ENCODE peak calls at places on chromosomes 3 and 15, in six cellular contexts. One of them, this sample, is unnamed.

GRCh38 chr15:99371180-99372103 is 120.2 kb downstream of the LRRC28 start:
- DNase-seq in DND-41: no peak
- DNase-seq in sigmoid colon: no peak
- DNase-seq in endothelial cell of umbilical vein: peak
- DNase-seq in fibroblast of lung: peak
- DNase-seq in cardiac muscle cell: no peak
- DNase-seq in this sample: no peak

GRCh38 chr3:192273611-192274010 is 453.7 kb downstream of the FGF12 start:
- DNase-seq in endothelial cell of umbilical vein: no peak
- DNase-seq in DND-41: no peak
- DNase-seq in sigmoid colon: no peak
- DNase-seq in cardiac muscle cell: no peak
- DNase-seq in fibroblast of lung: no peak
- DNase-seq in this sample: no peak

GRCh38 chr15:35121611-35122359 is 36.7 kb upstream of the NANOGP8 start:
- DNase-seq in cardiac muscle cell: no peak
- DNase-seq in fibroblast of lung: no peak
- DNase-seq in endothelial cell of umbilical vein: no peak
- DNase-seq in sigmoid colon: peak
- DNase-seq in DND-41: no peak
- DNase-seq in this sample: no peak

GRCh38 chr3:23885210-23885609 is 31.6 kb downstream of the NKIRAS1 start:
- DNase-seq in sigmoid colon: no peak
- DNase-seq in fibroblast of lung: no peak
- DNase-seq in endothelial cell of umbilical vein: no peak
- DNase-seq in DND-41: no peak
- DNase-seq in cardiac muscle cell: no peak
- DNase-seq in this sample: no peak

GRCh38 chr3:145015243-145015642 is 1043.6 kb downstream of the DIPK2A start:
- DNase-seq in sigmoid colon: no peak
- DNase-seq in fibroblast of lung: peak
- DNase-seq in endothelial cell of umbilical vein: peak
- DNase-seq in cardiac muscle cell: no peak
- DNase-seq in DND-41: no peak
- DNase-seq in this sample: peak

GRCh38 chr3:180600473-180600872 is 1.5 kb upstream of the TTC14 start:
- DNase-seq in endothelial cell of umbilical vein: no peak
- DNase-seq in DND-41: no peak
- DNase-seq in fibroblast of lung: no peak
- DNase-seq in cardiac muscle cell: no peak
- DNase-seq in sigmoid colon: no peak
- DNase-seq in this sample: no peak

GRCh38 chr15:73225358-73226015 is 143.3 kb downstream of the HCN4 start:
- DNase-seq in fibroblast of lung: no peak
- DNase-seq in sigmoid colon: no peak
- DNase-seq in cardiac muscle cell: no peak
- DNase-seq in endothelial cell of umbilical vein: no peak
- DNase-seq in DND-41: no peak
- DNase-seq in this sample: no peak

GRCh38 chr15:81060470-81060869 is 59.7 kb downstream of the TLNRD1 start:
- DNase-seq in DND-41: no peak
- DNase-seq in sigmoid colon: no peak
- DNase-seq in fibroblast of lung: no peak
- DNase-seq in cardiac muscle cell: no peak
- DNase-seq in endothelial cell of umbilical vein: no peak
- DNase-seq in this sample: no peak

GRCh38 chr3:139448104-139448503 is 28.2 kb downstream of the RBP2 start:
- DNase-seq in fibroblast of lung: peak
- DNase-seq in sigmoid colon: no peak
- DNase-seq in DND-41: no peak
- DNase-seq in endothelial cell of umbilical vein: no peak
- DNase-seq in cardiac muscle cell: no peak
- DNase-seq in this sample: no peak

GRCh38 chr3:21273256-21273999 is 477.6 kb downstream of the ZNF385D start:
- DNase-seq in endothelial cell of umbilical vein: peak
- DNase-seq in DND-41: no peak
- DNase-seq in cardiac muscle cell: no peak
- DNase-seq in sigmoid colon: no peak
- DNase-seq in fibroblast of lung: peak
- DNase-seq in this sample: no peak

GRCh38 chr3:113606539-113607218 is 74.3 kb downstream of the SIDT1 start:
- DNase-seq in sigmoid colon: no peak
- DNase-seq in fibroblast of lung: no peak
- DNase-seq in DND-41: peak
- DNase-seq in cardiac muscle cell: no peak
- DNase-seq in endothelial cell of umbilical vein: no peak
- DNase-seq in this sample: no peak

GRCh38 chr3:54243262-54243931 is 121.0 kb downstream of the CACNA2D3 start:
- DNase-seq in cardiac muscle cell: no peak
- DNase-seq in DND-41: no peak
- DNase-seq in fibroblast of lung: no peak
- DNase-seq in sigmoid colon: no peak
- DNase-seq in endothelial cell of umbilical vein: no peak
- DNase-seq in this sample: no peak

GRCh38 chr3:141276398-141276797 is 44.8 kb downstream of the PXYLP1 start:
- DNase-seq in sigmoid colon: no peak
- DNase-seq in DND-41: no peak
- DNase-seq in cardiac muscle cell: no peak
- DNase-seq in fibroblast of lung: no peak
- DNase-seq in endothelial cell of umbilical vein: no peak
- DNase-seq in this sample: no peak

GRCh38 chr3:27089063-27089462 is 280.1 kb downstream of the NEK10 start:
- DNase-seq in fibroblast of lung: peak
- DNase-seq in endothelial cell of umbilical vein: no peak
- DNase-seq in sigmoid colon: no peak
- DNase-seq in cardiac muscle cell: no peak
- DNase-seq in DND-41: no peak
- DNase-seq in this sample: no peak

GRCh38 chr3:10945683-10946287 is 46.8 kb upstream of the SLC6A1 start:
- DNase-seq in sigmoid colon: peak
- DNase-seq in endothelial cell of umbilical vein: peak
- DNase-seq in cardiac muscle cell: peak
- DNase-seq in fibroblast of lung: peak
- DNase-seq in DND-41: peak
- DNase-seq in this sample: peak

GRCh38 chr3:61668317-61668864 is 107.0 kb downstream of the PTPRG start:
- DNase-seq in cardiac muscle cell: no peak
- DNase-seq in endothelial cell of umbilical vein: no peak
- DNase-seq in sigmoid colon: no peak
- DNase-seq in DND-41: peak
- DNase-seq in fibroblast of lung: no peak
- DNase-seq in this sample: no peak

GRCh38 chr3:79019137-79019923 is 748.5 kb downstream of the ROBO1 start:
- DNase-seq in endothelial cell of umbilical vein: peak
- DNase-seq in DND-41: no peak
- DNase-seq in sigmoid colon: peak
- DNase-seq in fibroblast of lung: peak
- DNase-seq in cardiac muscle cell: peak
- DNase-seq in this sample: peak

GRCh38 chr15:72994778-72995177 is 57.5 kb upstream of the NEO1 start:
- DNase-seq in DND-41: no peak
- DNase-seq in sigmoid colon: no peak
- DNase-seq in cardiac muscle cell: no peak
- DNase-seq in fibroblast of lung: no peak
- DNase-seq in endothelial cell of umbilical vein: no peak
- DNase-seq in this sample: no peak

GRCh38 chr3:24299236-24299635 is 195.4 kb downstream of the THRB start:
- DNase-seq in sigmoid colon: no peak
- DNase-seq in cardiac muscle cell: no peak
- DNase-seq in endothelial cell of umbilical vein: no peak
- DNase-seq in DND-41: no peak
- DNase-seq in fibroblast of lung: peak
- DNase-seq in this sample: no peak

GRCh38 chr3:17006143-17006839 is 121.5 kb downstream of the PLCL2 start:
- DNase-seq in fibroblast of lung: no peak
- DNase-seq in cardiac muscle cell: no peak
- DNase-seq in DND-41: no peak
- DNase-seq in endothelial cell of umbilical vein: no peak
- DNase-seq in sigmoid colon: no peak
- DNase-seq in this sample: no peak

DNA sequence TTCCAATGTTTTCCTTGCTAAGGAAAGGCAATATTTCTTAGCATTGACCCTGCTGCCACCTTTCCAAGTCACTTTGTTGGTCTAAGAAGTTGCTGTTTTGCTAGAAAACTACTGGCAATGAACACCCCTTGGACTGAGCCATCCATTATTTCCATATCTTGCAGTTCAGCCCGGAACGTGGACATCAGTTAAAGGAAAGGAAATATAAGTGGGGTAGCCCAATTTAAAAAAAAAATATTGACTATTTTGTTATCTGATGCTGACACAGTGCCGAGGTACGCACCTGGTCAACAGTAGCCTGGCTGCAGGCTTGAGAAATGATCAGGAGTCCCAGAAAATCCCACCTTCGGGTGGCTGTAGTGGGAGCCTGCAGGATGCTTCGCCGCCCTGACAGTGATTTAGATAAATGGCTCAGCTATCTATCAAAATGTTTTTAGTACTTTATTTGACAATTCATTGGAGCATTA is 1.4 kb downstream of the RARB start:
- DNase-seq in cardiac muscle cell: no peak
- DNase-seq in fibroblast of lung: no peak
- DNase-seq in endothelial cell of umbilical vein: peak
- DNase-seq in sigmoid colon: no peak
- DNase-seq in DND-41: no peak
- DNase-seq in this sample: no peak
- H3K4me3 ChIP-seq in cardiac muscle cell: peak
- H3K4me3 ChIP-seq in fibroblast of lung: peak
- H3K4me3 ChIP-seq in endothelial cell of umbilical vein: peak
- H3K4me3 ChIP-seq in sigmoid colon: peak
- H3K4me3 ChIP-seq in DND-41: no peak
- H3K4me3 ChIP-seq in this sample: no peak

GRCh38 chr3:176909044-176909443 is 288.2 kb downstream of the TBL1XR1 start:
- DNase-seq in DND-41: no peak
- DNase-seq in endothelial cell of umbilical vein: no peak
- DNase-seq in sigmoid colon: no peak
- DNase-seq in fibroblast of lung: no peak
- DNase-seq in cardiac muscle cell: no peak
- DNase-seq in this sample: no peak

GRCh38 chr3:176905331-176905730 is 292.0 kb downstream of the TBL1XR1 start:
- DNase-seq in fibroblast of lung: no peak
- DNase-seq in sigmoid colon: no peak
- DNase-seq in endothelial cell of umbilical vein: peak
- DNase-seq in cardiac muscle cell: no peak
- DNase-seq in DND-41: no peak
- DNase-seq in this sample: no peak

GRCh38 chr3:176906046-176906905 is 291.0 kb downstream of the TBL1XR1 start:
- DNase-seq in endothelial cell of umbilical vein: peak
- DNase-seq in cardiac muscle cell: peak
- DNase-seq in sigmoid colon: no peak
- DNase-seq in fibroblast of lung: peak
- DNase-seq in DND-41: no peak
- DNase-seq in this sample: peak
- H3K4me3 ChIP-seq in endothelial cell of umbilical vein: no peak
- H3K4me3 ChIP-seq in cardiac muscle cell: no peak
- H3K4me3 ChIP-seq in sigmoid colon: no peak
- H3K4me3 ChIP-seq in fibroblast of lung: no peak
- H3K4me3 ChIP-seq in DND-41: no peak
- H3K4me3 ChIP-seq in this sample: no peak

GRCh38 chr15:100968043-100968966 is 49.1 kb downstream of the LRRK1 start:
- DNase-seq in fibroblast of lung: peak
- DNase-seq in sigmoid colon: no peak
- DNase-seq in DND-41: no peak
- DNase-seq in cardiac muscle cell: no peak
- DNase-seq in endothelial cell of umbilical vein: no peak
- DNase-seq in this sample: no peak

GRCh38 chr15:100973351-100974034 is 54.3 kb downstream of the LRRK1 start:
- DNase-seq in cardiac muscle cell: peak
- DNase-seq in fibroblast of lung: peak
- DNase-seq in sigmoid colon: no peak
- DNase-seq in endothelial cell of umbilical vein: peak
- DNase-seq in DND-41: no peak
- DNase-seq in this sample: no peak

GRCh38 chr15:100966997-100967396 is 47.8 kb downstream of the LRRK1 start:
- DNase-seq in cardiac muscle cell: no peak
- DNase-seq in endothelial cell of umbilical vein: no peak
- DNase-seq in sigmoid colon: no peak
- DNase-seq in fibroblast of lung: no peak
- DNase-seq in DND-41: no peak
- DNase-seq in this sample: no peak

GRCh38 chr15:100975043-100975442 is 55.9 kb downstream of the LRRK1 start:
- DNase-seq in DND-41: no peak
- DNase-seq in cardiac muscle cell: no peak
- DNase-seq in fibroblast of lung: no peak
- DNase-seq in sigmoid colon: no peak
- DNase-seq in endothelial cell of umbilical vein: no peak
- DNase-seq in this sample: no peak

GRCh38 chr15:100972975-100973350 is 53.8 kb downstream of the LRRK1 start:
- DNase-seq in cardiac muscle cell: no peak
- DNase-seq in sigmoid colon: no peak
- DNase-seq in DND-41: no peak
- DNase-seq in endothelial cell of umbilical vein: no peak
- DNase-seq in fibroblast of lung: no peak
- DNase-seq in this sample: no peak
- H3K4me3 ChIP-seq in cardiac muscle cell: peak
- H3K4me3 ChIP-seq in sigmoid colon: peak
- H3K4me3 ChIP-seq in DND-41: no peak
- H3K4me3 ChIP-seq in endothelial cell of umbilical vein: peak
- H3K4me3 ChIP-seq in fibroblast of lung: no peak
- H3K4me3 ChIP-seq in this sample: peak

DNA sequence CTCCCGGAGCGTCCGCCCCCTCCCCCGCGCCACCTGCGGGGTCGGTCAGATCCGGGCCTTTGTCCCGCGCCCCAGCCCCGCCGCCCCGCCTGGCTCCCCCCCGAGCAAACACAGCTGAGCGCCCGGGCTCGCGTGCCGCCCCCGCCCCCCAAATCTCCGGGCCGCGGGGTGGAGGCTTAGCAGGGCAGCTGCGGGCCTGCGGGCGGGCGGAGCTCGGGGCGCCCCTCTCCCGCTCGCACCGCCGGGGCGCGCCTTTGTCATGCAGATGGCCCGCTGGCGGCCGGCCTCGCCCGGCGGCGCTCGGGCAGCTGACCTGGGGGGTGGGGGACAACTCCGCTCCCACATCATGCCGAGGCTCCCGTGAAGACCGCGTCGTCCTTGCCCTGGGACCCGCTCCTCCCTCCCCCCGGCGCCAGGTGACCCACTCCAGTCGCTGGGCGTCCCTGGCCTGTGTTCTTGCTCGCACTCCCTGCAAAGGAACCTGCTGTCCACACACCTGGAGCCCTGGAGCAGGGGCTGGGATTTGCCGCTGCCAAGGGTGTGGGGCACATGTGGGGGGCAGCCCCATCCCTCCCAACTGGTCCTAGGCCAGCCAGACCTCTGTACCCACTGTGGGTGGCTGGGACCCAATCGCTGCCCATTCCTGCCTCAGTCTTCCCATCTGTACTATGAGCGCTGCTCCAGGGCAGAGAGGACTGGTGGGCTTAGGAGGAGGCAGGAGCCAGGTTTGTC is 33.6 kb downstream of the DNAJB8 start:
- DNase-seq in cardiac muscle cell: peak
- DNase-seq in fibroblast of lung: no peak
- DNase-seq in endothelial cell of umbilical vein: no peak
- DNase-seq in sigmoid colon: no peak
- DNase-seq in DND-41: no peak
- DNase-seq in this sample: no peak
- H3K4me3 ChIP-seq in cardiac muscle cell: peak
- H3K4me3 ChIP-seq in fibroblast of lung: peak
- H3K4me3 ChIP-seq in endothelial cell of umbilical vein: peak
- H3K4me3 ChIP-seq in sigmoid colon: peak
- H3K4me3 ChIP-seq in DND-41: no peak
- H3K4me3 ChIP-seq in this sample: peak

This sample was measured in AG04450.